ENCODE peak calls at places on chromosomes 4 and X, in four cellular contexts. W, Y, B and C are unnamed samples.
A peak's percentile ranks its signal among the peaks of the same experiment; 100 is the strongest.

GRCh38 chr4:107691378-107691777 is 28.7 kb downstream of the PAPSS1 start:
- DNase-seq in W (no peak), Y (no peak), B (no peak), C (no peak)

GRCh38 chr4:80333121-80333520 is 2.4 kb upstream of the CFAP299 start:
- DNase-seq in W (peak; percentile 27), Y (no peak), B (no peak), C (no peak)

GRCh38 chr4:73777612-73778011 is 37.2 kb downstream of the CXCL8 start:
- DNase-seq in W (peak; percentile 75), Y (no peak), B (no peak), C (no peak)

GRCh38 chr4:64539234-64539849 is 130.1 kb upstream of the TECRL start:
- DNase-seq in W (peak; percentile 64), Y (peak; percentile 22), B (no peak), C (peak; percentile 52)

GRCh38 chr4:40713798-40714197 is 36.0 kb upstream of the NSUN7 start:
- DNase-seq in W (no peak), Y (no peak), B (no peak), C (no peak)

GRCh38 chr4:38943355-38943754 is 75.7 kb downstream of the FAM114A1 start:
- DNase-seq in W (no peak), Y (peak; percentile 71), B (no peak), C (no peak)

GRCh38 chr4:1496116-1496642 is 89.9 kb upstream of the NKX1-1 start:
- DNase-seq in W (no peak), Y (no peak), B (no peak), C (no peak)

GRCh38 chr4:158006973-158007372 is 165.9 kb downstream of the GASK1B start:
- DNase-seq in W (peak; percentile 27), Y (no peak), B (no peak), C (no peak)

GRCh38 chr4:3047464-3048286 is 26.7 kb downstream of the HTT-AS start:
- DNase-seq in W (peak; percentile 65), Y (peak; percentile 78), B (peak; percentile 64), C (peak; percentile 42)

GRCh38 chr4:141346144-141346543 is 125.4 kb downstream of the ZNF330 start:
- DNase-seq in W (peak; percentile 83), Y (no peak), B (no peak), C (peak; percentile 59)

DNA sequence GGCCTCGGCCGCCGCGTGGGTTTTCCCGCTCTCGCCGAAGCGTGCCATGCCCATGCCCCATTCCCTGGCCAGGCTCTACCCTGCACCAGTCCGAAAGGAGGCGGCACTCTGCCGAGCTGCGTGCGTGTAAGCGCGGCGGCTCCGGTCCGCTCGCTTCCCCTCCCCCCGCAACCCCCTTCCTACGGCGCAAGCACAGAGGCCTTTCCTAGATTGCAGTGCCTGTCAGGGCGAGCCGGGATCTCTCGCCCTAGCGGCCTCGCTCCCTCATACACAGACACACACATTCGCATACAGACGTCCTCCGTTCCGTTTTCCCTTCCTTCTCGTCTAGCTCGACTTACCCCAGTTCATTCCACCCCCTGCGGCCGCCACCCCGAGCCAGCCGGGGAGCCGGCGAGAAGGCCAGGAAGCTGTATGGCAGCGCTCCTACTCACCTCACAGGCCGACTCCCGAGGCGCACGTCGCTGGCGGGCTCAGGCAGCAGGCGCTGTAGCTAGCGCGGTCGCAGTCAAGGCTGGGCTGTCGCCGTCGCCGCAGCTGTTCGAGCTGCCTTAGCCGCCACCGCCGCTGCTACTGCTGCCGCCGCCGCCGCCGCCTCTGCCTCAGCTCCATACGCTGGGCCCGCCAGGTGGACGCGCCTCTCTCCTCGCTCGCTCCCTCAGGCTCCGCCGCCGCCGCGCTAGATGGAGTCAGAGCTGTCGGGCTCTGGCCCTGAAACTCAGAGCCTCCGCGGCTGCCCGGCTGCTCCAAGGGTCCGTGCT is 623 bp downstream of the NEXMIF start:
- DNase-seq in W (peak; percentile 12), Y (peak; percentile 54), B (peak; percentile 28), C (peak; percentile 2)
- H3K4me3 ChIP-seq in W (peak overlapping the region; percentile 55), Y (peak overlapping the region; percentile 38), B (peak overlapping the region; percentile 54), C (peak overlapping the region; percentile 25)

GRCh38 chrX:57817302-57817701 is 93.0 kb downstream of the ZXDA start:
- DNase-seq in W (peak; percentile 15), Y (no peak), B (no peak), C (no peak)

GRCh38 chrX:57821703-57822375 is 88.4 kb downstream of the ZXDA start:
- DNase-seq in W (peak; percentile 62), Y (peak; percentile 8), B (peak; percentile 24), C (peak; percentile 40)

DNA sequence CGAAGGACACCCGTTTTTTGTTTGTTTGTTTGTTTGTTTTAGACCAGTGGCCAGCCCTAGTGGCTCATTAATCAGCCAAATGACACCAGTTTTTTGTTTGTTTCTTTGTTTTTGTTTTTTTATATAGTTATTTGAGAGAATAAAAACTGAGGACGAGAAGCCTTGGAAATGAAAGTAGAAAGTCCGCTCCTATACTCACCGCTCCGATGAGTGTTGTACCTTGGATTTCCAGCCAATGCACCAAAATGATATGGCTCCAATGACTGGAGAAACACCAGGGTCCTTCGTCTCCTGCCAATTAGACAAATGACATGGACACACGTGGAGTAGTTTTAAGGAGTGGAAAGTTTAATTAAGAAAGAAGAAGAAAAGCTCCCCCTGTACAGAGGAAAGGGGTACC is 87.9 kb downstream of the ZXDA start:
- DNase-seq in W (no peak), Y (no peak), B (no peak), C (no peak)
- H3K4me3 ChIP-seq in W (peak overlapping the region; percentile 29), Y (no peak overlapping the region), B (no peak overlapping the region), C (no peak overlapping the region)

GRCh38 chr4:103054030-103054429 is 22.5 kb downstream of the SLC9B2 start:
- DNase-seq in W (no peak), Y (no peak), B (no peak), C (no peak)
- H3K4me3 ChIP-seq in W (no peak overlapping the region), Y (no peak overlapping the region), B (no peak overlapping the region), C (no peak overlapping the region)

DNA sequence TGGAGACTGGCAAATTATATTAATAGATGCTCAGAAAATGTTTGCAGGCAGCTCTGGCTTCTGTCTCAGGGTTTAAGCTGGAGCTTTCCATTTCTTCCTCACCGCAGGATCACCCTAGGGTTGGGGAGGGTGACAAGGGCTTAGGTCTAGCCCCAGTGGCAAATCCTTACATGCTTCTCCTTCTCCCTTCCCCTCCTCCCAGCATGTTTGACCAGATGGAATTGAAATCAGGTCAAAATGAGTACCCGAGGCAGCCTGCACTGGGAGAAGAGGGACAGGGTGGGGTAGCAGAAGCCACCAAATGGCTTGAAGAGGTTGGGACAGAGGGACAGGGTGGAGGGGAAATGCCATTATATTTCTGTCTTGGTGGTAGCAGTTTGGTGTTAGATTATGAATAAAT is 1.6 kb downstream of the TMEM35A start:
- DNase-seq in W (no peak), Y (no peak), B (no peak), C (no peak)
- H3K4me3 ChIP-seq in W (no peak overlapping the region), Y (no peak overlapping the region), B (no peak overlapping the region), C (no peak overlapping the region)

GRCh38 chr4:164441131-164441530 is 312.8 kb upstream of the SMIM31 start:
- DNase-seq in W (no peak), Y (no peak), B (no peak), C (no peak)

GRCh38 chr4:164438321-164438720 is 315.6 kb upstream of the SMIM31 start:
- DNase-seq in W (no peak), Y (no peak), B (no peak), C (peak; percentile 73)

GRCh38 chr4:164440196-164440595 is 313.7 kb upstream of the SMIM31 start:
- DNase-seq in W (no peak), Y (no peak), B (no peak), C (peak; percentile 98)

GRCh38 chr4:164442167-164442566 is 311.8 kb upstream of the SMIM31 start:
- DNase-seq in W (no peak), Y (no peak), B (no peak), C (peak; percentile 92)

DNA sequence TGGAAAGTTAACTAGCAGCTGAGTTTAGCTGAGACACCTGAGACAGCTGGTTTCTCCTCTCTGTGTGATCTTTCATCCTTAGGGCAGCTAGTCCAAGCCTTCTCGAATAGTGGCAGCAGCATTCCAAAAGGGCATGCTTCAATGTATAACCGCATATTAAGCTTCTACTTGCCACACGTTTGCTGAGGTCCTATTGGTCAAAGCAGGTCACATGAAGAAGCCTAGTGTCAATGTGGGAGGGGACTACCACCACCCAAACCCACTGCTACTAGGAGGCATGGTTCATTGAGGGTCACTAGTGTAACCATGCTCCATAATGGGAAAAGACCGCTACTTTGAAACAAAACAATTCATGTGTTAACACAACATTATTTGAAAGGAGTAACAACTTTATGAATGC is 314.9 kb upstream of the SMIM31 start:
- DNase-seq in W (no peak), Y (no peak), B (no peak), C (no peak)
- H3K4me3 ChIP-seq in W (no peak overlapping the region), Y (no peak overlapping the region), B (no peak overlapping the region), C (no peak overlapping the region)

DNA sequence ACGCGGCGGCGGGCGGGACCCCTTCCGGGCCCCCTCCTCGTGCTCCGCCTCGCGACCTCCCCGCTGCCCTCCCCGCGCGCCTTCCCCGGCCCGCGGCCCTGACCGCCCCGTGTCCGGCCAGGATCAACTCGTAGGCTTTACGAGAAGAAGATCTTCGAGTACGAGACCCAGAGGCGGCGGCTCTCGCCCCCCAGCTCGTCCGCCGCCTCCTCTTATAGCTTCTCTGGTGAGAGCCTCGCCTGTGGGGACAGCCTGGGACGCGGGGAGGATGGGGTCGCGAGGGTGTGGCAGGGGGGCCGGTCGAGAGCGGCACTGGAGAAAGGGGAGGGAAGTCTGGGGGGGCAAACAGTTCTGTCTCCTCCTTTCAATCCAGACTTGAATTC is 465 bp downstream of the EMD start:
- DNase-seq in W (peak; percentile 28), Y (no peak), B (no peak), C (no peak)
- H3K4me3 ChIP-seq in W (peak overlapping the region; percentile 85), Y (peak overlapping the region; percentile 88), B (peak overlapping the region; percentile 73), C (peak overlapping the region; percentile 68)

DNA sequence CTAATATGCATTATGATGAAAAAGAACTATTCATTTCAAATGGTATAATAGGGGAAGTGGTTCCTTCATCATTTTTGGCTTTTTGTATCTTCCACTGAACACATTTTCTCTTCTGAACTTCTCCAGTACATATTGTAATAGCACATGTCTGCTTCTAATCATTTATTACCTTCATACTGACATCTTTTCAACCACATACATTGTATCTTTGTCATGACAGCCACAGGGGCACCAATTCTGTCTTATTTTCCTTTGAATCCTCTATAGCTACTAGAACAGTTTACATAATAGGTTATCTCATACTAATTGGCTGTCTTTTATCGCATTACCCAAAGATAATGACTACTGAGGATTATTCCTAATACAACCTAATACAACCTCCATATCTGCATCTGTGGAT is 37.7 kb downstream of the PALLD start:
- DNase-seq in W (no peak), Y (no peak), B (no peak), C (no peak)
- H3K4me3 ChIP-seq in W (no peak overlapping the region), Y (no peak overlapping the region), B (no peak overlapping the region), C (no peak overlapping the region)